ENCODE peak calls at places on chromosome 20, in nine cellular contexts. One of them, this sample, is unnamed.

GRCh38 chr20:45104786-45105185 is 3.9 kb upstream of the KCNS1 start:
- DNase-seq in RWPE2: peak
- DNase-seq in heart left ventricle: no peak
- DNase-seq in body of pancreas: no peak
- DNase-seq in CD4-positive, alpha-beta T cell: no peak
- DNase-seq in fibroblast of pulmonary artery: peak
- DNase-seq in HCT116: no peak
- DNase-seq in uterus: no peak
- DNase-seq in cardiac fibroblast: peak
- DNase-seq in this sample: peak

GRCh38 chr20:57659131-57659788 is 39.0 kb upstream of the ZBP1 start:
- DNase-seq in fibroblast of pulmonary artery: no peak
- DNase-seq in body of pancreas: no peak
- DNase-seq in RWPE2: peak
- DNase-seq in HCT116: no peak
- DNase-seq in uterus: peak
- DNase-seq in cardiac fibroblast: no peak
- DNase-seq in heart left ventricle: peak
- DNase-seq in CD4-positive, alpha-beta T cell: no peak
- DNase-seq in this sample: no peak

GRCh38 chr20:17077030-17077429 is 149.8 kb upstream of the PCSK2 start:
- DNase-seq in body of pancreas: no peak
- DNase-seq in cardiac fibroblast: no peak
- DNase-seq in uterus: no peak
- DNase-seq in HCT116: no peak
- DNase-seq in RWPE2: no peak
- DNase-seq in CD4-positive, alpha-beta T cell: no peak
- DNase-seq in heart left ventricle: no peak
- DNase-seq in fibroblast of pulmonary artery: no peak
- DNase-seq in this sample: no peak

GRCh38 chr20:24444531-24445190 is 24.8 kb upstream of the SYNDIG1 start:
- DNase-seq in heart left ventricle: no peak
- DNase-seq in uterus: no peak
- DNase-seq in cardiac fibroblast: no peak
- DNase-seq in body of pancreas: no peak
- DNase-seq in CD4-positive, alpha-beta T cell: no peak
- DNase-seq in fibroblast of pulmonary artery: no peak
- DNase-seq in HCT116: no peak
- DNase-seq in RWPE2: no peak
- DNase-seq in this sample: no peak

GRCh38 chr20:49568491-49569151 is 684 bp upstream of the PTGIS start:
- DNase-seq in uterus: peak
- DNase-seq in heart left ventricle: no peak
- DNase-seq in CD4-positive, alpha-beta T cell: no peak
- DNase-seq in RWPE2: peak
- DNase-seq in cardiac fibroblast: peak
- DNase-seq in HCT116: no peak
- DNase-seq in body of pancreas: no peak
- DNase-seq in fibroblast of pulmonary artery: peak
- DNase-seq in this sample: no peak

GRCh38 chr20:19560876-19561480 is 197.1 kb upstream of the RIN2 start:
- DNase-seq in CD4-positive, alpha-beta T cell: no peak
- DNase-seq in HCT116: no peak
- DNase-seq in heart left ventricle: no peak
- DNase-seq in RWPE2: no peak
- DNase-seq in cardiac fibroblast: peak
- DNase-seq in body of pancreas: no peak
- DNase-seq in fibroblast of pulmonary artery: no peak
- DNase-seq in uterus: no peak
- DNase-seq in this sample: no peak

GRCh38 chr20:3479025-3479424 is 8.2 kb downstream of the ATRN start:
- DNase-seq in cardiac fibroblast: no peak
- DNase-seq in CD4-positive, alpha-beta T cell: no peak
- DNase-seq in uterus: no peak
- DNase-seq in heart left ventricle: no peak
- DNase-seq in HCT116: no peak
- DNase-seq in body of pancreas: no peak
- DNase-seq in fibroblast of pulmonary artery: no peak
- DNase-seq in RWPE2: no peak
- DNase-seq in this sample: no peak

GRCh38 chr20:11852801-11853200 is 64.9 kb upstream of the BTBD3 start:
- DNase-seq in cardiac fibroblast: no peak
- DNase-seq in HCT116: no peak
- DNase-seq in CD4-positive, alpha-beta T cell: no peak
- DNase-seq in body of pancreas: no peak
- DNase-seq in fibroblast of pulmonary artery: no peak
- DNase-seq in uterus: no peak
- DNase-seq in RWPE2: no peak
- DNase-seq in heart left ventricle: no peak
- DNase-seq in this sample: peak

GRCh38 chr20:62377615-62378085 is 9.3 kb upstream of the RPS21 start:
- DNase-seq in cardiac fibroblast: no peak
- DNase-seq in body of pancreas: peak
- DNase-seq in HCT116: no peak
- DNase-seq in fibroblast of pulmonary artery: no peak
- DNase-seq in RWPE2: peak
- DNase-seq in heart left ventricle: peak
- DNase-seq in uterus: no peak
- DNase-seq in CD4-positive, alpha-beta T cell: no peak
- DNase-seq in this sample: no peak

GRCh38 chr20:62378215-62378614 is 8.7 kb upstream of the RPS21 start:
- DNase-seq in heart left ventricle: no peak
- DNase-seq in HCT116: no peak
- DNase-seq in fibroblast of pulmonary artery: no peak
- DNase-seq in cardiac fibroblast: no peak
- DNase-seq in CD4-positive, alpha-beta T cell: no peak
- DNase-seq in RWPE2: no peak
- DNase-seq in uterus: no peak
- DNase-seq in body of pancreas: no peak
- DNase-seq in this sample: peak

GRCh38 chr20:62377064-62377461 is 9.8 kb upstream of the RPS21 start:
- DNase-seq in CD4-positive, alpha-beta T cell: no peak
- DNase-seq in heart left ventricle: no peak
- DNase-seq in cardiac fibroblast: no peak
- DNase-seq in RWPE2: peak
- DNase-seq in fibroblast of pulmonary artery: no peak
- DNase-seq in uterus: no peak
- DNase-seq in body of pancreas: no peak
- DNase-seq in HCT116: no peak
- DNase-seq in this sample: no peak

GRCh38 chr20:62374431-62375152 is 7.5 kb upstream of the LAMA5 start:
- DNase-seq in RWPE2: peak
- DNase-seq in heart left ventricle: no peak
- DNase-seq in body of pancreas: no peak
- DNase-seq in fibroblast of pulmonary artery: no peak
- DNase-seq in uterus: no peak
- DNase-seq in HCT116: no peak
- DNase-seq in cardiac fibroblast: no peak
- DNase-seq in CD4-positive, alpha-beta T cell: no peak
- DNase-seq in this sample: no peak

GRCh38 chr20:62376112-62377063 is 9.3 kb upstream of the LAMA5 start:
- DNase-seq in body of pancreas: peak
- DNase-seq in CD4-positive, alpha-beta T cell: no peak
- DNase-seq in uterus: peak
- DNase-seq in fibroblast of pulmonary artery: peak
- DNase-seq in heart left ventricle: peak
- DNase-seq in cardiac fibroblast: peak
- DNase-seq in HCT116: no peak
- DNase-seq in RWPE2: peak
- DNase-seq in this sample: no peak
- TF ChIP-seq CTCF in body of pancreas: no peak
- TF ChIP-seq CTCF in CD4-positive, alpha-beta T cell: no peak
- TF ChIP-seq CTCF in uterus: peak
- TF ChIP-seq CTCF in fibroblast of pulmonary artery: peak
- TF ChIP-seq CTCF in heart left ventricle: peak
- TF ChIP-seq CTCF in cardiac fibroblast: peak
- TF ChIP-seq CTCF in HCT116: peak
- TF ChIP-seq CTCF in RWPE2: peak
- TF ChIP-seq CTCF in this sample: no peak

GRCh38 chr20:34925341-34925740 is 30.3 kb downstream of the GSS start:
- DNase-seq in body of pancreas: no peak
- DNase-seq in RWPE2: no peak
- DNase-seq in CD4-positive, alpha-beta T cell: no peak
- DNase-seq in heart left ventricle: no peak
- DNase-seq in uterus: no peak
- DNase-seq in fibroblast of pulmonary artery: no peak
- DNase-seq in cardiac fibroblast: no peak
- DNase-seq in HCT116: no peak
- DNase-seq in this sample: no peak

GRCh38 chr20:34925981-34926380 is 29.6 kb downstream of the GSS start:
- DNase-seq in RWPE2: no peak
- DNase-seq in CD4-positive, alpha-beta T cell: no peak
- DNase-seq in body of pancreas: no peak
- DNase-seq in HCT116: no peak
- DNase-seq in heart left ventricle: no peak
- DNase-seq in uterus: no peak
- DNase-seq in cardiac fibroblast: no peak
- DNase-seq in fibroblast of pulmonary artery: no peak
- DNase-seq in this sample: no peak

GRCh38 chr20:34927736-34928135 is 27.9 kb downstream of the GSS start:
- DNase-seq in RWPE2: no peak
- DNase-seq in HCT116: no peak
- DNase-seq in uterus: no peak
- DNase-seq in cardiac fibroblast: no peak
- DNase-seq in heart left ventricle: no peak
- DNase-seq in fibroblast of pulmonary artery: no peak
- DNase-seq in body of pancreas: no peak
- DNase-seq in CD4-positive, alpha-beta T cell: no peak
- DNase-seq in this sample: peak

GRCh38 chr20:34931771-34932170 is 23.8 kb downstream of the GSS start:
- DNase-seq in HCT116: no peak
- DNase-seq in body of pancreas: no peak
- DNase-seq in heart left ventricle: no peak
- DNase-seq in RWPE2: no peak
- DNase-seq in cardiac fibroblast: no peak
- DNase-seq in uterus: no peak
- DNase-seq in CD4-positive, alpha-beta T cell: no peak
- DNase-seq in fibroblast of pulmonary artery: no peak
- DNase-seq in this sample: no peak

DNA sequence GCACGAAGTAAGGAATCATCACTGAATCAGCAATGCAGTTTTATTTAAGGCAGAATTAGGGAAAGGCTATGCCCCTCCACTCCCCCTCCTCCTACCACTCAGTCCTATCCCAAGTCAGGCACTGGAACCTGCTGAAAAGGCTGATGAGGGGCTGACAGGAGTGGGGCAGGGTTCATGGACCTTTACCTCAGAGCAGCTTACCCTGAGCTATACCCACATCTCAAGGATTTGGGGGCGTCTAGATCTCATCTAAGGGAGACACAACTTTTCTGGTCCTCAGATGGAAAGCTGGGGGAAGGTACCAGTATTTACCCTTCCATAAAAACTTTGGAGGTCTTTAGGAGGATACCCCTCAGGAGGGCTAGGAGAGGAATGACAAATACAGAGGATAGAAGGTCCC is 27.2 kb downstream of the GSS start:
- DNase-seq in RWPE2: no peak
- DNase-seq in fibroblast of pulmonary artery: no peak
- DNase-seq in body of pancreas: no peak
- DNase-seq in CD4-positive, alpha-beta T cell: no peak
- DNase-seq in HCT116: no peak
- DNase-seq in heart left ventricle: no peak
- DNase-seq in cardiac fibroblast: no peak
- DNase-seq in uterus: no peak
- DNase-seq in this sample: no peak
- TF ChIP-seq CTCF in RWPE2: no peak
- TF ChIP-seq CTCF in fibroblast of pulmonary artery: no peak
- TF ChIP-seq CTCF in body of pancreas: no peak
- TF ChIP-seq CTCF in CD4-positive, alpha-beta T cell: no peak
- TF ChIP-seq CTCF in HCT116: no peak
- TF ChIP-seq CTCF in heart left ventricle: no peak
- TF ChIP-seq CTCF in cardiac fibroblast: no peak
- TF ChIP-seq CTCF in uterus: no peak
- TF ChIP-seq CTCF in this sample: no peak

GRCh38 chr20:42186337-42186736 is 568.2 kb upstream of the CHD6 start:
- DNase-seq in heart left ventricle: no peak
- DNase-seq in RWPE2: no peak
- DNase-seq in HCT116: no peak
- DNase-seq in CD4-positive, alpha-beta T cell: no peak
- DNase-seq in fibroblast of pulmonary artery: no peak
- DNase-seq in uterus: no peak
- DNase-seq in body of pancreas: no peak
- DNase-seq in cardiac fibroblast: no peak
- DNase-seq in this sample: no peak

GRCh38 chr20:42190084-42190483 is 571.9 kb upstream of the CHD6 start:
- DNase-seq in RWPE2: no peak
- DNase-seq in fibroblast of pulmonary artery: no peak
- DNase-seq in cardiac fibroblast: no peak
- DNase-seq in uterus: no peak
- DNase-seq in HCT116: no peak
- DNase-seq in body of pancreas: no peak
- DNase-seq in heart left ventricle: no peak
- DNase-seq in CD4-positive, alpha-beta T cell: no peak
- DNase-seq in this sample: no peak

GRCh38 chr20:42192321-42192720 is 574.1 kb upstream of the CHD6 start:
- DNase-seq in heart left ventricle: no peak
- DNase-seq in RWPE2: no peak
- DNase-seq in body of pancreas: no peak
- DNase-seq in CD4-positive, alpha-beta T cell: no peak
- DNase-seq in fibroblast of pulmonary artery: no peak
- DNase-seq in cardiac fibroblast: no peak
- DNase-seq in uterus: no peak
- DNase-seq in HCT116: no peak
- DNase-seq in this sample: no peak

GRCh38 chr20:42193119-42193518 is 574.9 kb upstream of the CHD6 start:
- DNase-seq in fibroblast of pulmonary artery: no peak
- DNase-seq in HCT116: no peak
- DNase-seq in uterus: no peak
- DNase-seq in heart left ventricle: no peak
- DNase-seq in RWPE2: no peak
- DNase-seq in body of pancreas: peak
- DNase-seq in cardiac fibroblast: no peak
- DNase-seq in CD4-positive, alpha-beta T cell: no peak
- DNase-seq in this sample: no peak

DNA sequence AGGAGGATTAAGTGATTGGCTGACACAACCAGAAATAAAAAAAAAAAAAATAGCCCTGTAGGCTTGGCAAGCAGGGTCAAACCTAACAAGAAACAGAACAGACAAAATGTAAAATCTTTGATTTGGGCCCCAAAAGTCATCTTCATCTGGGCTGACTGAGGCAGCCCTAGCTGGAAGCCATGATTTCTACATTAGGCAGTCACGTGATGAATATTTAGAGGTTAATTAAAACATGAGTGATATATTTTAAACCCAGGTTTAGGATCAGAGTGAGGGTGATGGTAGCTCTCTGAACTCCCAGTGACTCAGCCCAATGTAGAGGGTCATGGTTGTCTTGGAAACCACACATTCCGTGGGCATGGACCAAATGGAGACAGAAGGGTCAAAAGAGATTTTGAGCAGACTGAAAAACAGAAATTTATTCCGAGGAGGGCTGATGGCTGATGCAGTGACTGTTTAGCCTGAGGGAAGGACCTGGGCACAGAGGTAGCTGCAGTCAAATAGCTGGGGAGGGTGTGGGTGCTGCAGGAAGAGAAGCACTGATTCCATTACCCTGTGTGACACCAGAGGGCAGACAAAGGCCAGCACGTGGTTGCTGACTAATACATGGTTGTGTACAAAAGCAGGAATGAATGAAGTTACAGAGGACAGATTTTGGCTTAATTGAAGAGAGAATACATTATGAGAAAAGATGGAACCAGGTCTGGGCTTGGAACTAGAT is 573.1 kb upstream of the CHD6 start:
- DNase-seq in body of pancreas: no peak
- DNase-seq in CD4-positive, alpha-beta T cell: no peak
- DNase-seq in RWPE2: no peak
- DNase-seq in fibroblast of pulmonary artery: no peak
- DNase-seq in cardiac fibroblast: no peak
- DNase-seq in heart left ventricle: no peak
- DNase-seq in uterus: no peak
- DNase-seq in HCT116: no peak
- DNase-seq in this sample: no peak
- TF ChIP-seq CTCF in body of pancreas: no peak
- TF ChIP-seq CTCF in CD4-positive, alpha-beta T cell: no peak
- TF ChIP-seq CTCF in RWPE2: no peak
- TF ChIP-seq CTCF in fibroblast of pulmonary artery: no peak
- TF ChIP-seq CTCF in cardiac fibroblast: no peak
- TF ChIP-seq CTCF in heart left ventricle: peak
- TF ChIP-seq CTCF in uterus: no peak
- TF ChIP-seq CTCF in HCT116: no peak
- TF ChIP-seq CTCF in this sample: no peak

GRCh38 chr20:63979549-63980316 is at the start of gene SAMD10:
- DNase-seq in RWPE2: peak
- DNase-seq in HCT116: no peak
- DNase-seq in body of pancreas: peak
- DNase-seq in cardiac fibroblast: peak
- DNase-seq in heart left ventricle: peak
- DNase-seq in uterus: peak
- DNase-seq in CD4-positive, alpha-beta T cell: no peak
- DNase-seq in fibroblast of pulmonary artery: no peak
- DNase-seq in this sample: peak
- TF ChIP-seq CTCF in RWPE2: no peak
- TF ChIP-seq CTCF in HCT116: no peak
- TF ChIP-seq CTCF in body of pancreas: peak
- TF ChIP-seq CTCF in cardiac fibroblast: no peak
- TF ChIP-seq CTCF in heart left ventricle: no peak
- TF ChIP-seq CTCF in uterus: peak
- TF ChIP-seq CTCF in CD4-positive, alpha-beta T cell: peak
- TF ChIP-seq CTCF in fibroblast of pulmonary artery: no peak
- TF ChIP-seq CTCF in this sample: no peak

This sample was measured in PC-9.